ENCODE peak calls at places on chromosomes 16 and 17, in seven cellular contexts. U, O, W, E, X, I and Z are unnamed samples.
A peak's percentile ranks its signal among the peaks of the same experiment; 100 is the strongest.

GRCh38 chr16:50837324-50837723 is 95.4 kb downstream of the CYLD start:
- DNase-seq in X (no peak), O (no peak), E (no peak), U (no peak), I (no peak), W (no peak), Z (no peak)

GRCh38 chr17:82243648-82244412 is 15.0 kb downstream of the SLC16A3 start:
- DNase-seq in W (no peak), I (no peak), O (no peak), E (no peak), U (no peak), X (no peak), Z (no peak)

GRCh38 chr17:38724337-38724988 is 5.7 kb upstream of the CISD3 start:
- DNase-seq in E (no peak), W (no peak), I (no peak), X (no peak), U (peak; percentile 50), O (no peak), Z (no peak)

GRCh38 chr17:78600181-78600651 is 23.0 kb upstream of the DNAH17 start:
- DNase-seq in I (no peak), U (no peak), O (no peak), E (no peak), X (no peak), W (no peak), Z (peak; percentile 22)

GRCh38 chr17:37664214-37664613 is 21.0 kb upstream of the DDX52 start:
- DNase-seq in O (no peak), X (no peak), E (no peak), W (no peak), I (no peak), U (no peak), Z (no peak)

GRCh38 chr17:81338301-81339179 is 43.4 kb upstream of the SLC38A10 start:
- DNase-seq in I (no peak), W (no peak), O (no peak), E (no peak), X (no peak), U (no peak), Z (no peak)

GRCh38 chr17:82527893-82528292 is 8.4 kb downstream of the FOXK2 start:
- DNase-seq in O (no peak), X (no peak), W (no peak), U (no peak), I (no peak), E (no peak), Z (no peak)

GRCh38 chr16:85257483-85257882 is 145.2 kb upstream of the CIBAR2 start:
- DNase-seq in W (no peak), E (no peak), U (no peak), O (no peak), X (no peak), I (no peak), Z (no peak)

GRCh38 chr17:71850792-71851191 is 270.0 kb upstream of the SOX9 start:
- DNase-seq in W (no peak), U (no peak), O (no peak), E (no peak), X (no peak), I (no peak), Z (no peak)

GRCh38 chr17:49580055-49580721 is 4.5 kb downstream of the NXPH3 start:
- DNase-seq in W (no peak), I (no peak), U (no peak), O (no peak), E (no peak), X (no peak), Z (no peak)

GRCh38 chr16:54362801-54363200 is 76.2 kb upstream of the IRX3 start:
- DNase-seq in U (no peak), W (no peak), X (no peak), O (no peak), E (no peak), I (no peak), Z (no peak)

GRCh38 chr17:77616243-77616731 is 342.2 kb upstream of the TNRC6C start:
- DNase-seq in I (no peak), W (no peak), X (peak; percentile 83), O (peak; percentile 15), U (no peak), E (no peak), Z (peak; percentile 37)

GRCh38 chr17:6831662-6832263 is at the start of gene TEKT1:
- DNase-seq in U (peak; percentile 62), X (peak; percentile 76), E (peak; percentile 86), I (peak; percentile 87), W (peak; percentile 22), O (peak; percentile 87), Z (peak; percentile 23)

GRCh38 chr17:65078441-65079160 is 22.1 kb upstream of the GNA13 start:
- DNase-seq in E (no peak), W (no peak), U (no peak), I (no peak), X (peak; percentile 64), O (no peak), Z (no peak)

GRCh38 chr17:51419476-51419875 is 159.1 kb downstream of the UTP18 start:
- DNase-seq in U (no peak), I (no peak), X (no peak), E (no peak), W (no peak), O (no peak), Z (no peak)

GRCh38 chr17:35740997-35741931 is 9.8 kb downstream of the RASL10B start:
- DNase-seq in W (no peak), E (no peak), X (no peak), I (no peak), U (no peak), O (no peak), Z (no peak)

GRCh38 chr16:27318399-27319256 is 4.9 kb downstream of the IL4R start:
- DNase-seq in X (peak; percentile 96), W (no peak), O (peak; percentile 84), U (peak; percentile 33), I (peak; percentile 64), E (peak; percentile 58), Z (peak; percentile 97)

GRCh38 chr17:74512041-74512440 is 19.2 kb downstream of the CD300LB start:
- DNase-seq in W (no peak), E (no peak), X (no peak), U (peak; percentile 48), I (no peak), O (no peak), Z (no peak)

GRCh38 chr16:50853329-50853728 is 111.4 kb downstream of the CYLD start:
- DNase-seq in U (no peak), I (no peak), X (no peak), E (no peak), O (no peak), W (no peak), Z (no peak)

GRCh38 chr17:28347261-28347891 is 10.0 kb downstream of the POLDIP2 start:
- DNase-seq in W (no peak), O (peak; percentile 60), E (no peak), X (peak; percentile 90), U (no peak), I (no peak), Z (peak; percentile 90)

GRCh38 chr16:65634291-65634690 is 512.4 kb upstream of the CDH11 start:
- DNase-seq in W (no peak), U (no peak), O (no peak), X (peak; percentile 5), E (no peak), I (no peak), Z (no peak)

GRCh38 chr16:65634833-65635232 is 513.0 kb upstream of the CDH11 start:
- DNase-seq in W (no peak), E (no peak), O (no peak), U (no peak), X (no peak), I (no peak), Z (no peak)
- TF ChIP-seq CTCF in W (no peak), E (no peak), O (no peak), U (no peak), X (no peak), I (no peak), Z (no peak)

GRCh38 chr17:2266045-2266864 is 37.3 kb downstream of the SMG6 start:
- DNase-seq in I (peak; percentile 31), E (no peak), X (no peak), U (no peak), W (no peak), O (no peak), Z (no peak)
- H3K4me1 ChIP-seq in I (peaks cover 1% of the 10 kb centered on the region), E (peaks cover 27% of the 10 kb centered on the region), X (peaks cover 12% of the 10 kb centered on the region), U (peaks cover 21% of the 10 kb centered on the region), W (peaks cover 19% of the 10 kb centered on the region), O (peaks cover 31% of the 10 kb centered on the region), Z (peaks cover 9% of the 10 kb centered on the region)

GRCh38 chr17:2279707-2280106 is 23.9 kb downstream of the SMG6 start:
- DNase-seq in U (no peak), I (no peak), E (no peak), X (no peak), W (no peak), O (no peak), Z (no peak)

GRCh38 chr17:2277430-2278170 is 26.0 kb downstream of the SMG6 start:
- DNase-seq in I (no peak), E (no peak), O (no peak), U (no peak), X (no peak), W (no peak), Z (no peak)

GRCh38 chr17:2283302-2283701 is 20.3 kb downstream of the SMG6 start:
- DNase-seq in U (no peak), I (no peak), W (no peak), X (no peak), E (no peak), O (no peak), Z (no peak)

DNA sequence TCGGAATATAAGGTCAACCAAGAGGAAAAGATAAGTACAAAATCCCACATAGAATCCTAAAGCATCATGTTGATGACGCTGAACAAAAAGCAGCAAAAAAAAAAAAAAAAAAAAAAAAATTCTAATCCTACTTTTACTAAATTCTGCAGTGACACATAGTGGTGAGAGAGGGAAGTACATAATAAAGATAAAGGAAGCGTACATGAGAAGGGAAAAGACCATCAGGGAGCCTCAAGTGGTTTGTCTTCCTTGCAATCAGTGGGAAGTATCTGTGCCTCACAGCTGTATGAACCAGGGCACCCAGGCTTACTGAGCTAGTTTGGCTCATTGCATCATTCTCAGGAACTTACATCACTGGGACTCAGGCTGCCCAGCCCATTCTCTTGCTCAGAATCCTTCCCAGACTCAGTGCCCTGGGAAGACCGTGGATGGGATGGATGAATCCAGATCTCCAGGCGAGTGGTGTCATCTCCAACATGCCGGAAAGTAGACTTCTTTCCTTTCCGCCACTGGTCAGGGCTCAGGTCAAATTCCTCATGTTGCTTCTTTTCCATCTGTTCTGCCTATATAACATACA is 21.2 kb downstream of the SMG6 start:
- DNase-seq in U (no peak), E (peak; percentile 61), X (peak; percentile 46), I (no peak), W (no peak), O (no peak), Z (peak; percentile 38)
- TF ChIP-seq CTCF in U (peak; percentile 55), E (peak; percentile 52), X (peak; percentile 67), I (peak; percentile 34), W (peak; percentile 47), O (peak; percentile 70), Z (peak; percentile 66)

GRCh38 chr16:1709356-1709755 is 3.4 kb downstream of the MAPK8IP3 start:
- DNase-seq in E (no peak), I (no peak), X (no peak), U (no peak), O (no peak), W (no peak), Z (no peak)

GRCh38 chr16:1708768-1709180 is 2.8 kb downstream of the MAPK8IP3 start:
- DNase-seq in W (no peak), O (no peak), X (no peak), U (peak; percentile 64), E (peak; percentile 70), I (no peak), Z (peak; percentile 47)

GRCh38 chr16:1713331-1713730 is 7.3 kb downstream of the MAPK8IP3 start:
- DNase-seq in X (no peak), I (no peak), E (no peak), U (no peak), W (no peak), O (no peak), Z (no peak)

GRCh38 chr16:1712791-1713261 is 6.8 kb downstream of the MAPK8IP3 start:
- DNase-seq in E (no peak), W (no peak), I (no peak), X (no peak), U (no peak), O (no peak), Z (no peak)

GRCh38 chr16:1710811-1711507 is 5.0 kb downstream of the MAPK8IP3 start:
- DNase-seq in U (no peak), E (no peak), I (no peak), W (no peak), X (no peak), O (no peak), Z (no peak)
- H3K4me1 ChIP-seq in U (peaks cover 31% of the 10 kb centered on the region), E (peaks cover 35% of the 10 kb centered on the region), I (peaks cover 12% of the 10 kb centered on the region), W (peaks cover 17% of the 10 kb centered on the region), X (peaks cover 11% of the 10 kb centered on the region), O (peaks cover 17% of the 10 kb centered on the region), Z (no peaks in the 10 kb centered on the region)